ENCODE peak calls at places on chromosomes 4 and X, in ten cellular contexts. F, R, X, J, P, E, B, G, M and T are unnamed samples.

GRCh38 chr4:1370321-1371124 is 23.5 kb downstream of the UVSSA start:
- DNase-seq in J (no peak), X (no peak), B (peak), P (no peak), R (no peak), M (peak), G (no peak), F (no peak), E (peak), T (no peak)

GRCh38 chr4:8079031-8079885 is 79.4 kb downstream of the ABLIM2 start:
- DNase-seq in J (peak), P (no peak), M (no peak), X (peak), R (peak), E (no peak), F (no peak), G (peak), B (no peak), T (no peak)

GRCh38 chr4:66565796-66566195 is 895.5 kb upstream of the EPHA5 start:
- DNase-seq in J (peak), M (no peak), R (no peak), X (no peak), P (no peak), F (no peak), E (no peak), G (no peak), B (no peak), T (no peak)

GRCh38 chrX:71106427-71106826 is at the start of gene CXorf65:
- DNase-seq in B (no peak), M (no peak), E (no peak), J (no peak), P (no peak), R (no peak), G (no peak), F (no peak), X (no peak), T (no peak)

GRCh38 chr4:90950385-90950841 is 823.2 kb downstream of the CCSER1 start:
- DNase-seq in M (no peak), X (no peak), P (no peak), J (peak), E (no peak), R (no peak), B (no peak), G (no peak), F (no peak), T (no peak)

GRCh38 chr4:13349096-13349495 is 135.0 kb downstream of the RAB28 start:
- DNase-seq in X (no peak), J (no peak), R (no peak), F (no peak), G (no peak), M (no peak), P (no peak), E (no peak), B (no peak), T (no peak)

GRCh38 chr4:163591614-163592020 is 97.1 kb downstream of the TMA16 start:
- DNase-seq in M (no peak), E (no peak), B (no peak), R (no peak), F (no peak), X (no peak), P (no peak), J (no peak), G (no peak), T (no peak)

GRCh38 chrX:150731795-150732194 is 38.6 kb downstream of the MTMR1 start:
- DNase-seq in R (no peak), M (no peak), J (no peak), E (no peak), B (no peak), G (peak), X (no peak), P (no peak), F (no peak), T (no peak)

GRCh38 chr4:16532240-16532990 is 306.1 kb upstream of the TAPT1 start:
- DNase-seq in M (no peak), E (no peak), F (no peak), G (no peak), B (no peak), J (no peak), P (no peak), R (no peak), X (no peak), T (peak)

GRCh38 chr4:111802191-111802590 is 343.1 kb upstream of the FAM241A start:
- DNase-seq in E (no peak), F (no peak), J (no peak), R (no peak), G (no peak), M (no peak), X (no peak), B (no peak), P (no peak), T (no peak)

GRCh38 chr4:154719087-154719486 is 24.7 kb upstream of the LRAT start:
- DNase-seq in M (no peak), J (peak), P (no peak), E (no peak), B (no peak), R (no peak), F (no peak), X (no peak), G (no peak), T (no peak)

GRCh38 chr4:163484906-163485305 is 9.6 kb upstream of the TMA16 start:
- DNase-seq in G (peak), J (peak), B (no peak), P (peak), M (no peak), E (no peak), X (peak), R (peak), F (no peak), T (no peak)

GRCh38 chrX:85922821-85923220 is 124.5 kb downstream of the CHM start:
- DNase-seq in F (no peak), G (no peak), P (no peak), B (no peak), R (no peak), X (no peak), M (no peak), J (no peak), E (no peak), T (no peak)
- TF ChIP-seq EP300 in F (no peak), G (no peak), P (no peak), B (no peak), R (no peak), X (no peak), M (no peak), J (no peak), E (no peak), T (no peak)

GRCh38 chr4:4254179-4254578 is 6.2 kb upstream of the TMEM128 start:
- DNase-seq in F (no peak), J (no peak), M (no peak), X (no peak), P (no peak), B (no peak), R (no peak), G (no peak), E (no peak), T (no peak)
- H3K27ac ChIP-seq in F (no peak), J (no peak), M (no peak), X (no peak), P (no peak), B (no peak), R (no peak), G (no peak), E (no peak), T (no peak)

DNA sequence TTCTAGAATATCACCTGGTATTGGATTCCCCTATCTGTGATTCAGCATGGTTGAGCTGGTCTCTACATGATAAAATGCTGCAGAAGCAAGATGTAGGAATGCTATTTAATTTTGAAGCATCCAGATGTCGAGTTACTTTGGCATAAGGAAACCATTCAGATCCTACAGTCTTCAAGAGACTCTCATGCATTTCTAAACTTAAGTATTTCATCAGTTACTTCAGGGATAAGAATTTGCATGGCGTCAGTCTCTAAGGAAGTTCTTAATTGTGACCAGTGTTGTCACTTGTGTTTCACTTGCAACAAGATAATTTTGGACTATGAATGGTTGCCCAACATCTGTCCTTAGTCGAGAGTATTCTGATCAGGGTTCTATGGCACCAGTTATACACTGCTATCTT is 192.4 kb downstream of the CCNG2 start:
- DNase-seq in M (no peak), B (no peak), R (no peak), E (no peak), P (no peak), X (no peak), J (no peak), F (no peak), G (no peak), T (no peak)
- TF ChIP-seq POLR2A in M (no peak), B (no peak), R (no peak), E (no peak), P (no peak), X (no peak), J (no peak), F (no peak), G (no peak), T (no peak)

GRCh38 chr4:153151535-153152452 is 52.4 kb upstream of the TRIM2 start:
- DNase-seq in M (peak), E (no peak), J (peak), X (peak), F (no peak), B (peak), P (no peak), G (peak), R (peak), T (peak)
- TF ChIP-seq EP300 in M (no peak), E (no peak), J (no peak), X (no peak), F (no peak), B (no peak), P (no peak), G (no peak), R (no peak), T (no peak)

GRCh38 chr4:33184684-33185083 is 2464.5 kb downstream of the PCDH7 start:
- DNase-seq in P (no peak), G (no peak), E (no peak), J (no peak), M (no peak), X (no peak), R (no peak), B (no peak), F (no peak), T (no peak)
- H3K27ac ChIP-seq in P (no peak), G (no peak), E (no peak), J (no peak), M (no peak), X (no peak), R (no peak), B (no peak), F (no peak), T (no peak)

DNA sequence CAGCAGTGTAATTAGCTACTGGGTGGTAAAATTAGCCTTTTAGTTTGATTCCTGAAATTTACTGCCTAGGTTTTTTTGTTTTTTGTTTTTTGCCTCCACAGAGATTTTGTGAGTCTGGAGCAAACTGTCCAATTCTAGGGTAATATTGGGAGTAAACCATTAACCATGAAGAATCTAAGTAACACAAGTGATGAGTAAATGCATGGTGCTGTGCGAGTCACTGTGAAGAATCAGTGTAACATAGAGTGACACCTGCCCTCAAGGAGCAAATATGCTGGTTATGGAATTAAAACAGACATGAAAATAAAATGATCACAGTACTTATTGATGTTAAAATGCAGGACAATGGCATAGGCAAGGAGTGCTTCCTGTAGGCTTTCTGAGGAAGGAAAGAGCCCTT is 60.1 kb downstream of the LRP2BP start:
- DNase-seq in F (no peak), B (no peak), E (no peak), R (no peak), P (no peak), M (no peak), J (no peak), X (no peak), G (no peak), T (no peak)
- TF ChIP-seq POLR2A in F (no peak), B (no peak), E (no peak), R (no peak), P (no peak), M (no peak), J (no peak), X (no peak), G (no peak), T (no peak)

GRCh38 chrX:72620550-72621145 is 48.0 kb upstream of the HDAC8 start:
- DNase-seq in J (peak), P (peak), B (no peak), R (peak), M (peak), E (no peak), G (peak), X (peak), F (no peak), T (peak)
- TF ChIP-seq EP300 in J (peak), P (no peak), B (no peak), R (no peak), M (no peak), E (no peak), G (no peak), X (peak), F (no peak), T (no peak)

GRCh38 chrX:27968891-27969290 is 12.4 kb downstream of the DCAF8L1 start:
- DNase-seq in J (no peak), X (no peak), M (no peak), R (no peak), P (no peak), F (no peak), E (no peak), G (no peak), B (no peak), T (no peak)

GRCh38 chrX:27964432-27964831 is 16.8 kb downstream of the DCAF8L1 start:
- DNase-seq in G (no peak), X (no peak), M (no peak), F (no peak), R (no peak), P (no peak), J (no peak), B (no peak), E (no peak), T (no peak)

GRCh38 chrX:27966955-27967354 is 14.3 kb downstream of the DCAF8L1 start:
- DNase-seq in E (no peak), X (no peak), F (no peak), J (peak), R (peak), B (no peak), G (no peak), P (no peak), M (no peak), T (no peak)

GRCh38 chrX:27966492-27966891 is 14.8 kb downstream of the DCAF8L1 start:
- DNase-seq in B (no peak), G (no peak), X (no peak), P (no peak), J (peak), R (no peak), M (no peak), F (no peak), E (no peak), T (no peak)
- H3K27ac ChIP-seq in B (no peak), G (no peak), X (peak), P (no peak), J (no peak), R (peak), M (no peak), F (no peak), E (no peak), T (no peak)